ENCODE peak calls at places on chromosome 22, in five cellular contexts. S is fibroblast of lung; D is activated effector memory CD4-positive, alpha-beta T cell treated with anti-CD3 and anti-CD28 coated beads, Interleukin-2, amount 50 U/mL, for 16 hours; X is activated naive CD4-positive, alpha-beta T cell treated with anti-CD3 and anti-CD28 coated beads, Interleukin-2, amount 50 U/mL, for 16 hours; W is AG08396. J is an unnamed sample.

GRCh38 chr22:19041403-19042074 is 80.7 kb downstream of the DGCR2 start:
- DNase-seq in S (no peak), D (peak; percentile 47), W (no peak), X (peak; percentile 6), J (no peak)

GRCh38 chr22:17380711-17381087 is 11.4 kb downstream of the CECR2 start:
- DNase-seq in S (no peak), D (no peak), X (no peak), W (no peak), J (no peak)

GRCh38 chr22:45879552-45879949 is 97.4 kb downstream of the WNT7B start:
- DNase-seq in S (no peak), W (no peak), X (no peak), D (no peak), J (no peak)

GRCh38 chr22:35681454-35682050 is 33.3 kb downstream of the APOL6 start:
- DNase-seq in D (no peak), S (no peak), X (no peak), W (no peak), J (no peak)

GRCh38 chr22:41256898-41257260 is 16.1 kb upstream of the CHADL start:
- DNase-seq in W (no peak), D (no peak), S (peak; percentile 34), X (no peak), J (no peak)

GRCh38 chr22:17112491-17113042 is 8.6 kb downstream of the TMEM121B start:
- DNase-seq in S (no peak), D (peak; percentile 17), W (no peak), X (no peak), J (no peak)

GRCh38 chr22:43811777-43812148 is 342 bp downstream of the EFCAB6 start:
- DNase-seq in X (no peak), S (peak; percentile 48), D (no peak), W (peak; percentile 15), J (no peak)

GRCh38 chr22:47199949-47200272 is 437.5 kb downstream of the TBC1D22A start:
- DNase-seq in D (no peak), W (no peak), X (no peak), S (no peak), J (no peak)

GRCh38 chr22:44676441-44677298 is 25.3 kb upstream of the PRR5 start:
- DNase-seq in W (no peak), S (no peak), X (no peak), D (no peak), J (no peak)

GRCh38 chr22:49971232-49972162 is 10.9 kb downstream of the PIM3 start:
- DNase-seq in S (peak; percentile 24), D (peak; percentile 89), X (peak; percentile 82), W (peak; percentile 86), J (no peak)

GRCh38 chr22:50398698-50399648 is 55.8 kb downstream of the PPP6R2 start:
- DNase-seq in X (no peak), D (no peak), S (no peak), W (no peak), J (no peak)

GRCh38 chr22:39936523-39937145 is 23.6 kb upstream of the TMA7B start:
- DNase-seq in X (no peak), S (no peak), D (no peak), W (no peak), J (no peak)

GRCh38 chr22:42299586-42300285 is 29.3 kb upstream of the TCF20 start:
- DNase-seq in W (no peak), X (peak; percentile 45), S (no peak), D (peak; percentile 87), J (no peak)

GRCh38 chr22:29907753-29908515 is 25.0 kb downstream of the MTMR3 start:
- DNase-seq in W (peak; percentile 70), D (no peak), X (no peak), S (peak; percentile 98), J (no peak)

GRCh38 chr22:25068701-25069100 is 116.2 kb downstream of the KIAA1671 start:
- DNase-seq in S (no peak), W (no peak), X (no peak), D (peak; percentile 73), J (no peak)

GRCh38 chr22:40602231-40602630 is 34.3 kb downstream of the MRTFA start:
- DNase-seq in S (peak; percentile 50), X (no peak), D (no peak), W (no peak), J (no peak)

GRCh38 chr22:39469326-39469680 is 12.5 kb downstream of the MGAT3 start:
- DNase-seq in D (no peak), X (no peak), W (no peak), S (no peak), J (no peak)

GRCh38 chr22:44642096-44642644 is 59.8 kb upstream of the PRR5 start:
- DNase-seq in D (no peak), W (no peak), X (no peak), S (no peak), J (no peak)

GRCh38 chr22:30790366-30790765 is 95.7 kb downstream of the OSBP2 start:
- DNase-seq in W (no peak), X (no peak), D (no peak), S (peak; percentile 26), J (no peak)

GRCh38 chr22:39559456-39560105 is 11.0 kb upstream of the CACNA1I start:
- DNase-seq in W (no peak), X (no peak), D (no peak), S (no peak), J (no peak)

GRCh38 chr22:25027052-25027525 is 74.6 kb downstream of the KIAA1671 start:
- DNase-seq in D (no peak), W (no peak), S (no peak), X (no peak), J (no peak)

GRCh38 chr22:25062378-25063095 is 110.0 kb downstream of the KIAA1671 start:
- DNase-seq in X (peak; percentile 55), S (no peak), W (no peak), D (peak; percentile 81), J (no peak)

GRCh38 chr22:46336119-46337078 is 885 bp downstream of the TRMU start:
- DNase-seq in D (no peak), X (no peak), W (peak; percentile 50), S (peak; percentile 23), J (no peak)

GRCh38 chr22:36334838-36335603 is 52.7 kb downstream of the MYH9 start:
- DNase-seq in X (peak; percentile 43), D (peak; percentile 77), W (peak; percentile 76), S (peak; percentile 90), J (peak; percentile 76)

GRCh38 chr22:41780714-41781507 is 19.6 kb upstream of the CCDC134 start:
- DNase-seq in S (peak; percentile 50), X (peak; percentile 84), D (peak; percentile 95), W (no peak), J (no peak)

GRCh38 chr22:25027552-25027951 is 75.0 kb downstream of the KIAA1671 start:
- DNase-seq in W (no peak), X (no peak), S (no peak), D (no peak), J (no peak)

GRCh38 chr22:38718414-38718813 is 12.7 kb downstream of the GTPBP1 start:
- DNase-seq in S (peak; percentile 77), D (peak; percentile 61), X (no peak), W (peak; percentile 88), J (no peak)

GRCh38 chr22:36510966-36511881 is 4.4 kb upstream of the FOXRED2 start:
- DNase-seq in D (peak; percentile 68), W (peak; percentile 60), X (peak; percentile 37), S (peak; percentile 44), J (no peak)

GRCh38 chr22:37515902-37516301 is 3.3 kb downstream of the CARD10 start:
- DNase-seq in X (no peak), S (no peak), D (no peak), W (no peak), J (no peak)

GRCh38 chr22:39688186-39688768 is 117.7 kb downstream of the CACNA1I start:
- DNase-seq in W (no peak), D (no peak), X (no peak), S (no peak), J (no peak)

GRCh38 chr22:37176464-37177061 is 11.5 kb downstream of the C1QTNF6 start:
- DNase-seq in S (peak; percentile 83), X (peak; percentile 11), D (peak; percentile 46), W (peak; percentile 78), J (peak; percentile 10)

GRCh38 chr22:35231585-35232084 is 25.7 kb upstream of the HMGXB4 start:
- DNase-seq in X (peak; percentile 72), S (peak; percentile 52), D (peak; percentile 90), W (peak; percentile 69), J (no peak)

GRCh38 chr22:50612715-50613221 is 12.2 kb downstream of the MAPK8IP2 start:
- DNase-seq in W (peak; percentile 36), X (no peak), D (no peak), S (no peak), J (no peak)

GRCh38 chr22:23786261-23786710 is 480 bp upstream of the SMARCB1 start:
- DNase-seq in X (no peak), D (no peak), S (no peak), W (no peak), J (no peak)

GRCh38 chr22:30556388-30556787 is 9.8 kb upstream of the SEC14L6 start:
- DNase-seq in S (no peak), W (no peak), D (no peak), X (no peak), J (no peak)

GRCh38 chr22:19729507-19729906 is 6.2 kb downstream of the GP1BB start:
- DNase-seq in W (no peak), X (no peak), D (no peak), S (no peak), J (no peak)

GRCh38 chr22:39278040-39278439 is 33.3 kb upstream of the PDGFB start:
- DNase-seq in S (peak; percentile 43), D (no peak), X (no peak), W (peak; percentile 72), J (no peak)

GRCh38 chr22:41699264-41700104 is at the start of gene MEI1:
- DNase-seq in S (peak; percentile 56), D (peak; percentile 97), X (peak; percentile 92), W (peak; percentile 96), J (peak; percentile 34)